ENCODE peak calls at places on chromosomes 11 and 22, in ten cellular contexts. R, D, A, K, E, T, I, L, W and H are unnamed samples.

GRCh38 chr11:134207538-134208239 is 16.1 kb downstream of the NCAPD3 start:
- DNase-seq in R (no peak), D (no peak), A (no peak), K (no peak), E (no peak), T (no peak), I (no peak), L (no peak), W (no peak), H (no peak)

GRCh38 chr22:27994481-27995331 is 75.7 kb upstream of the PITPNB start:
- DNase-seq in R (no peak), D (no peak), A (no peak), K (no peak), E (peak), T (no peak), I (no peak), L (peak), W (peak), H (peak)

GRCh38 chr11:76700177-76701100 is 29.9 kb upstream of the LRRC32 start:
- DNase-seq in R (peak), D (no peak), A (no peak), K (no peak), E (no peak), T (peak), I (peak), L (no peak), W (no peak), H (no peak)

GRCh38 chr11:43923327-43924111 is 18.9 kb upstream of the C11orf96 start:
- DNase-seq in R (peak), D (no peak), A (no peak), K (no peak), E (no peak), T (no peak), I (peak), L (peak), W (peak), H (peak)

GRCh38 chr22:19710020-19710768 is 4.1 kb upstream of the SEPTIN5 start:
- DNase-seq in R (no peak), D (no peak), A (no peak), K (no peak), E (no peak), T (no peak), I (no peak), L (no peak), W (no peak), H (no peak)

GRCh38 chr22:29328566-29329500 is 13.3 kb upstream of the RASL10A start:
- DNase-seq in R (no peak), D (no peak), A (no peak), K (no peak), E (no peak), T (no peak), I (no peak), L (no peak), W (no peak), H (no peak)

GRCh38 chr11:1119282-1120146 is 38.2 kb upstream of the MUC5AC start:
- DNase-seq in R (no peak), D (no peak), A (no peak), K (no peak), E (peak), T (no peak), I (no peak), L (peak), W (no peak), H (no peak)

GRCh38 chr22:46070722-46071450 is 79.4 kb upstream of the PPARA start:
- DNase-seq in R (no peak), D (no peak), A (no peak), K (no peak), E (peak), T (no peak), I (peak), L (peak), W (peak), H (peak)

GRCh38 chr11:1863352-1864215 is 10.7 kb downstream of the LSP1 start:
- DNase-seq in R (peak), D (no peak), A (peak), K (no peak), E (peak), T (peak), I (peak), L (peak), W (peak), H (peak)

GRCh38 chr11:74729397-74729796 is 1.8 kb downstream of the CHRDL2 start:
- DNase-seq in R (no peak), D (no peak), A (no peak), K (no peak), E (no peak), T (no peak), I (no peak), L (no peak), W (no peak), H (no peak)

GRCh38 chr11:111761056-111761455 is 5.1 kb downstream of the PPP2R1B start:
- DNase-seq in R (no peak), D (no peak), A (no peak), K (no peak), E (no peak), T (no peak), I (no peak), L (no peak), W (no peak), H (no peak)

GRCh38 chr11:132168326-132168725 is 797.9 kb downstream of the NTM start:
- DNase-seq in R (no peak), D (no peak), A (no peak), K (no peak), E (no peak), T (peak), I (no peak), L (no peak), W (no peak), H (no peak)

GRCh38 chr11:76007179-76007578 is 192.2 kb downstream of the UVRAG start:
- DNase-seq in R (no peak), D (no peak), A (no peak), K (no peak), E (no peak), T (no peak), I (no peak), L (no peak), W (no peak), H (no peak)

GRCh38 chr22:43226368-43226979 is 39.5 kb upstream of the TTLL12 start:
- DNase-seq in R (peak), D (no peak), A (no peak), K (no peak), E (no peak), T (no peak), I (peak), L (no peak), W (peak), H (no peak)

GRCh38 chr11:42172441-42172840 is 713.0 kb upstream of the LRRC4C start:
- DNase-seq in R (no peak), D (no peak), A (no peak), K (no peak), E (no peak), T (no peak), I (no peak), L (no peak), W (no peak), H (no peak)

GRCh38 chr11:100753562-100753961 is 66.5 kb downstream of the ARHGAP42 start:
- DNase-seq in R (no peak), D (no peak), A (no peak), K (no peak), E (no peak), T (no peak), I (no peak), L (no peak), W (no peak), H (no peak)

GRCh38 chr11:3015796-3016195 is 23.7 kb upstream of the NAP1L4 start:
- DNase-seq in R (no peak), D (no peak), A (no peak), K (no peak), E (no peak), T (no peak), I (peak), L (no peak), W (no peak), H (no peak)

GRCh38 chr11:35632301-35632700 is 14.0 kb downstream of the FJX1 start:
- DNase-seq in R (peak), D (no peak), A (no peak), K (no peak), E (no peak), T (no peak), I (peak), L (no peak), W (no peak), H (no peak)

GRCh38 chr11:45662096-45662664 is 3.2 kb downstream of the CHST1 start:
- DNase-seq in R (no peak), D (no peak), A (no peak), K (no peak), E (no peak), T (no peak), I (no peak), L (no peak), W (peak), H (no peak)

GRCh38 chr11:106463796-106464201 is 386.3 kb downstream of the AASDHPPT start:
- DNase-seq in R (peak), D (no peak), A (no peak), K (no peak), E (no peak), T (no peak), I (no peak), L (no peak), W (no peak), H (no peak)

GRCh38 chr11:71139516-71140205 is 112.7 kb downstream of the SHANK2 start:
- DNase-seq in R (no peak), D (no peak), A (no peak), K (no peak), E (peak), T (no peak), I (peak), L (peak), W (no peak), H (no peak)

GRCh38 chr11:66701432-66702240 is 23.9 kb upstream of the RBM4B start:
- DNase-seq in R (peak), D (no peak), A (no peak), K (no peak), E (no peak), T (no peak), I (no peak), L (no peak), W (no peak), H (no peak)

GRCh38 chr22:49365910-49366309 is 461.8 kb downstream of the BRD1 start:
- DNase-seq in R (no peak), D (no peak), A (no peak), K (no peak), E (peak), T (no peak), I (no peak), L (no peak), W (no peak), H (peak)

GRCh38 chr11:47413908-47414684 is 5.7 kb downstream of the SLC39A13 start:
- DNase-seq in R (peak), D (no peak), A (no peak), K (no peak), E (no peak), T (no peak), I (peak), L (no peak), W (no peak), H (no peak)

GRCh38 chr22:20012741-20013331 is 3.8 kb downstream of the ARVCF start:
- DNase-seq in R (no peak), D (no peak), A (no peak), K (no peak), E (no peak), T (no peak), I (no peak), L (no peak), W (peak), H (no peak)

GRCh38 chr11:57416436-57416835 is 10.5 kb downstream of the SLC43A3 start:
- DNase-seq in R (no peak), D (no peak), A (no peak), K (no peak), E (no peak), T (no peak), I (no peak), L (no peak), W (no peak), H (no peak)

GRCh38 chr11:112162761-112163669 is 879 bp downstream of the IL18 start:
- DNase-seq in R (no peak), D (no peak), A (no peak), K (no peak), E (no peak), T (peak), I (peak), L (no peak), W (no peak), H (no peak)

GRCh38 chr11:120432056-120433018 is 79.2 kb upstream of the GRIK4 start:
- DNase-seq in R (peak), D (no peak), A (peak), K (no peak), E (no peak), T (peak), I (peak), L (no peak), W (no peak), H (no peak)

GRCh38 chr11:128098840-128099239 is 488.5 kb downstream of the ETS1 start:
- DNase-seq in R (no peak), D (no peak), A (no peak), K (no peak), E (no peak), T (no peak), I (no peak), L (no peak), W (no peak), H (no peak)

DNA sequence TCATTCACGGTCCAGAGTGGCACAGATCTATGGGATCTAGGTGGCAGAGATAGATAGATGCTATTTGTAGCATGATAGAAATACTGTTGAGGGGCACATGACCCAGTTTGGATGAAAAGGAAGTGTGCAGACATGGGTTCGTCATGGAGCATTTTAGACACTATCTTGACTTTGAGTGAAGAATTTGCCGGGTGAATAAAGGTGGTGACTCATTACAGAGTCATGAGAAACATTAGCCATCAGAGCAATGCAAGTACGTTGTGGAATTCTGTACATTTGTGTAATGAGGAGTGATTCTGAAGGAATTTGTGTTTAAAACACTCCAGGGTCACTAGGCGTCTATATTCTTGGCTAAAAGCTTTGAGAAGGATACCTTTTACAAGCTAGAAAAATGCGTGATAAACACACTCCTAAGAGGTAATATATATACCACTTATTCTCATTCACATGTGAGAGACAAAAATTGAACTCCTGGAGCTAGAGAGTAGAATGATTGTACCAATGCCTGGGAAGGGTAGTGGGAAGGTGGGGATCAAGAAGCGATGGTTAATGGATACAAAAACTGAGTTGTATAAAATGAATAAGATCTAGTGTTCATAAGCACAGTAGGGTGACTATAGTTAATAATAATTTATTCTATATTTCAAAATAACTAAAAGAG is 593.7 kb upstream of the LUZP2 start:
- DNase-seq in R (peak), D (no peak), A (no peak), K (no peak), E (no peak), T (peak), I (peak), L (no peak), W (no peak), H (no peak)
- TF ChIP-seq CTCF in R (no peak), D (no peak), A (no peak), K (no peak), E (no peak), T (no peak), I (no peak), L (no peak), W (no peak), H (no peak)

DNA sequence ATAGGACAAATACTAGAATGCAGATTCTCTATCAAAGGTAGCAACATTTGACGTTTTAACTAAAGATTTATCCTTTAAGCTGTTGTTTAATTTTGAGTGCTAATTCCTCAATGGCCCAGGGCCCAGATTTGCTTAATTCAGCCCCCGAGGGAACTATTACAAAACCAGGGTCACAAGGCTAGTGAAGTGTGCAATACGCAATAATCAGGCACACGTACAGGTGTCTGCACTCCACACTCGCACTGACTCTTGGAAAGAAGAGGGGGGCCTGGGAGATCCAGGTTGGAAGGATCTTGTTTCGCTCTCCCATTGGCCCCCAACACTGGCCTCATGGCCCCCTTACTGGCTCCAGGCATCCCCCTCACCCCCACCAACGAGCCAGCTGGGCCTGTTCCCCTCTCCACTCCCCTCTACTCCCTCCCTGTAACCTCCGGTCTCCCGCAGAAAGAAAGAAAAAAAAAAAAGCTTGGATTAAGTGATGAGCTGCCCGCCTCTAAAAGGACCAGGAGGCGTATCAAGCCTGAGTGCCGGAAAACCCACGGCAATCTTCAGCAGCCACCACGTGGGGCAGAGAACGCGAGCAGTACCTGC is 2.2 kb upstream of the KIRREL3 start:
- DNase-seq in R (no peak), D (no peak), A (no peak), K (no peak), E (no peak), T (no peak), I (no peak), L (no peak), W (no peak), H (no peak)
- H3K4me3 ChIP-seq in R (peak), D (peak), A (no peak), K (no peak), E (peak), T (no peak), I (peak), L (no peak), W (no peak), H (peak)

GRCh38 chr22:44246615-44247326 is 66.0 kb downstream of the SHISAL1 start:
- DNase-seq in R (no peak), D (no peak), A (no peak), K (no peak), E (no peak), T (no peak), I (no peak), L (no peak), W (no peak), H (no peak)

GRCh38 chr22:44245438-44245837 is 64.7 kb downstream of the PARVG start:
- DNase-seq in R (no peak), D (no peak), A (no peak), K (no peak), E (no peak), T (no peak), I (no peak), L (no peak), W (no peak), H (peak)

GRCh38 chr22:44244265-44244822 is 63.6 kb downstream of the PARVG start:
- DNase-seq in R (no peak), D (no peak), A (no peak), K (no peak), E (no peak), T (no peak), I (no peak), L (no peak), W (no peak), H (no peak)

GRCh38 chr22:44247346-44247745 is 65.4 kb downstream of the SHISAL1 start:
- DNase-seq in R (no peak), D (no peak), A (no peak), K (no peak), E (no peak), T (no peak), I (no peak), L (no peak), W (no peak), H (no peak)

GRCh38 chr22:44245867-44246266 is 65.1 kb downstream of the PARVG start:
- DNase-seq in R (no peak), D (no peak), A (no peak), K (no peak), E (no peak), T (no peak), I (no peak), L (no peak), W (no peak), H (no peak)
- TF ChIP-seq CTCF in R (no peak), D (no peak), A (no peak), K (no peak), E (no peak), T (no peak), I (no peak), L (no peak), W (no peak), H (no peak)

DNA sequence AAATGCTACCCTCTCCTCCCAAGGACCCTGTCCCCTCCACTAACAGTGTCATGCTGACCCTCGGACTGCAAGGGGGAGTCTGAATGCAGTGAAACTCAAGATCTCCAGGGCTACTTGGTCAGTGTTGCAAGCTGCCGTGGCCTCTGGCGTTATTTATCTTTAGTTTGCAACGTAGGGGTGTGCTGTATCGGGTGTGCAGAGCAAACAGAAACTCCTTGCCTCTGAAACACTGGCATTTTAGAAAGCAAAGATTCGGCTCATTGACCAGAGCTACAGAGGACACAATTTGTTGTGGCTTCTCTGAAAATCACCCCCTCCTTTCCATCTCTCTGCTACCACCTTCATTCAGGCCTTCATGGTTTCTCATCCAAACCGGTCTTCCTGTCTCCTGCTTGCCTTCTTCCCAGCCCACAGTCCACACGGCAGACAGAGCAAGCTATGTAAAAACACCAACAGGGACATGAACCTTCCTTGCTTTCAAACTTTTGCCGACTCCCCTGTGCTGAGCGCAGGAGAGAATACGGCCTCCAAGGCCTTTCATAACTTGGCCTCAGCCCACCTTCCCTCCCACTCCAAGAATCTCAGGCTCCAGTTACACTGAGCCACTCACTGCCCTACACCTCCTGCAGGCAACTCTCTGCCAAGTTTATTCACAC is 14.9 kb downstream of the FZD4 start:
- DNase-seq in R (peak), D (no peak), A (no peak), K (no peak), E (no peak), T (no peak), I (peak), L (peak), W (peak), H (no peak)
- H3K4me3 ChIP-seq in R (no peak), D (peak), A (peak), K (no peak), E (peak), T (no peak), I (no peak), L (peak), W (peak), H (peak)

GRCh38 chr22:37982938-37983859 is 1.2 kb downstream of the SOX10 start:
- DNase-seq in R (no peak), D (no peak), A (no peak), K (no peak), E (no peak), T (no peak), I (no peak), L (no peak), W (no peak), H (no peak)
- TF ChIP-seq CTCF in R (peak), D (no peak), A (no peak), K (peak), E (peak), T (no peak), I (peak), L (no peak), W (no peak), H (no peak)

GRCh38 chr11:107591098-107591445 is at the start of gene ELMOD1:
- DNase-seq in R (peak), D (no peak), A (no peak), K (no peak), E (no peak), T (no peak), I (peak), L (peak), W (peak), H (no peak)
- H3K4me3 ChIP-seq in R (peak), D (peak), A (peak), K (peak), E (peak), T (peak), I (peak), L (peak), W (peak), H (peak)

GRCh38 chr11:130070829-130071205 is 1.1 kb downstream of the APLP2 start:
- DNase-seq in R (no peak), D (no peak), A (no peak), K (no peak), E (no peak), T (no peak), I (peak), L (no peak), W (no peak), H (no peak)

GRCh38 chr11:130068546-130068985 is 1.1 kb upstream of the APLP2 start:
- DNase-seq in R (no peak), D (no peak), A (no peak), K (no peak), E (no peak), T (peak), I (no peak), L (no peak), W (peak), H (no peak)

GRCh38 chr11:130070109-130070828 is 575 bp downstream of the APLP2 start:
- DNase-seq in R (no peak), D (no peak), A (no peak), K (no peak), E (peak), T (no peak), I (peak), L (peak), W (peak), H (peak)

GRCh38 chr11:130069684-130070108 is at the start of gene APLP2:
- DNase-seq in R (peak), D (peak), A (peak), K (peak), E (peak), T (peak), I (peak), L (peak), W (peak), H (peak)

GRCh38 chr11:130068986-130069683 is 559 bp upstream of the APLP2 start:
- DNase-seq in R (peak), D (no peak), A (peak), K (peak), E (peak), T (peak), I (peak), L (peak), W (no peak), H (peak)
- TF ChIP-seq CTCF in R (peak), D (no peak), A (no peak), K (no peak), E (peak), T (no peak), I (peak), L (no peak), W (peak), H (no peak)